ENCODE peak calls at places on chromosome 1, in seven cellular contexts. D, Q, R, U, O, V and L are unnamed samples.

GRCh38 chr1:231165371-231165770 is 3.5 kb downstream of the TRIM67 start:
- DNase-seq in D (no peak), Q (no peak), R (no peak), U (peak), O (no peak), V (no peak), L (peak)

GRCh38 chr1:31371560-31371959 is 1.3 kb downstream of the FABP3 start:
- DNase-seq in D (no peak), Q (no peak), R (no peak), U (no peak), O (no peak), V (no peak), L (no peak)

GRCh38 chr1:89995595-89996397 is 886 bp downstream of the ZNF326 start:
- DNase-seq in D (no peak), Q (no peak), R (no peak), U (no peak), O (no peak), V (no peak), L (peak)

GRCh38 chr1:117783586-117784396 is 145.6 kb downstream of the GDAP2 start:
- DNase-seq in D (no peak), Q (no peak), R (no peak), U (no peak), O (no peak), V (no peak), L (no peak)

GRCh38 chr1:117574206-117574835 is 31.5 kb upstream of the TENT5C start:
- DNase-seq in D (peak), Q (no peak), R (no peak), U (no peak), O (peak), V (no peak), L (no peak)

GRCh38 chr1:183989604-183990003 is 47.9 kb downstream of the COLGALT2 start:
- DNase-seq in D (no peak), Q (no peak), R (no peak), U (no peak), O (no peak), V (no peak), L (no peak)

GRCh38 chr1:30756545-30757195 is 904 bp downstream of the LAPTM5 start:
- DNase-seq in D (no peak), Q (no peak), R (peak), U (peak), O (peak), V (no peak), L (peak)

GRCh38 chr1:32618673-32619221 is 31.6 kb downstream of the ZBTB8OS start:
- DNase-seq in D (no peak), Q (no peak), R (no peak), U (no peak), O (no peak), V (no peak), L (no peak)

GRCh38 chr1:244205171-244205570 is 154.1 kb downstream of the ZBTB18 start:
- DNase-seq in D (no peak), Q (no peak), R (no peak), U (no peak), O (no peak), V (no peak), L (no peak)

GRCh38 chr1:53368314-53369033 is 40.6 kb upstream of the LRP8 start:
- DNase-seq in D (peak), Q (no peak), R (no peak), U (no peak), O (peak), V (no peak), L (no peak)

GRCh38 chr1:48471603-48472576 is at the start of gene SPATA6:
- DNase-seq in D (peak), Q (peak), R (peak), U (peak), O (peak), V (peak), L (peak)

GRCh38 chr1:235331391-235331790 is 3.0 kb downstream of the GGPS1 start:
- DNase-seq in D (no peak), Q (no peak), R (no peak), U (no peak), O (no peak), V (no peak), L (no peak)

GRCh38 chr1:235330918-235331285 is 2.5 kb downstream of the GGPS1 start:
- DNase-seq in D (no peak), Q (no peak), R (no peak), U (no peak), O (no peak), V (no peak), L (no peak)

GRCh38 chr1:235328271-235329138 is at the start of gene GGPS1:
- DNase-seq in D (peak), Q (peak), R (peak), U (peak), O (peak), V (peak), L (peak)

GRCh38 chr1:235327559-235328270 is at the start of gene ARID4B:
- DNase-seq in D (peak), Q (peak), R (no peak), U (no peak), O (peak), V (no peak), L (no peak)

GRCh38 chr1:235329139-235329808 is 904 bp downstream of the GGPS1 start:
- DNase-seq in D (peak), Q (peak), R (peak), U (peak), O (no peak), V (peak), L (no peak)
- TF ChIP-seq CTCF in D (no peak), Q (peak), R (no peak), U (no peak), O (no peak), V (no peak), L (peak)

GRCh38 chr1:24970399-24970753 is 40.3 kb upstream of the RUNX3 start:
- DNase-seq in D (no peak), Q (no peak), R (peak), U (peak), O (no peak), V (no peak), L (peak)
- TF ChIP-seq CTCF in D (no peak), Q (no peak), R (peak), U (peak), O (no peak), V (no peak), L (peak)

GRCh38 chr1:21439345-21439720 is 604 bp upstream of the NBPF3 start:
- DNase-seq in D (no peak), Q (no peak), R (no peak), U (no peak), O (no peak), V (no peak), L (no peak)
- TF ChIP-seq CTCF in D (no peak), Q (no peak), R (no peak), U (no peak), O (no peak), V (no peak), L (no peak)

DNA sequence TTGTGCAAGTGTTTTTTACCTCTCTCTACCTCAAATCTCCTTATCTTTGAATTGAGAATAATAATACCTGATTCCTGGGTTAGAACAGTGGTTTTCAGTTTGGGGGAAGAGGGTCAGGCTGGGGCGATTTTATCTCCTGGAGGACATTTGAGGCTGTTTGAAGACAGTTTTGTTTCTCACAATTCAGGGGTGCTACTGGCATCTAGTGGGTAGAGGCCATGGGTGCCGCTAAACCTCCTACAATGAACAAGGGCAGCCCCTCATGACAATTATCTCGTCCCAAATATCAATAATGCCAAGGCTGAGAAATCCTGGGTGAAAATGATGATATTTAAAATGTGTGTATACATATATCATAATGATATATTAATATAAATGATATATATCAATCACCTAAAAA is 139.1 kb upstream of the USH2A start:
- DNase-seq in D (no peak), Q (no peak), R (no peak), U (no peak), O (no peak), V (no peak), L (no peak)
- TF ChIP-seq CTCF in D (no peak), Q (no peak), R (peak), U (peak), O (peak), V (no peak), L (peak)

DNA sequence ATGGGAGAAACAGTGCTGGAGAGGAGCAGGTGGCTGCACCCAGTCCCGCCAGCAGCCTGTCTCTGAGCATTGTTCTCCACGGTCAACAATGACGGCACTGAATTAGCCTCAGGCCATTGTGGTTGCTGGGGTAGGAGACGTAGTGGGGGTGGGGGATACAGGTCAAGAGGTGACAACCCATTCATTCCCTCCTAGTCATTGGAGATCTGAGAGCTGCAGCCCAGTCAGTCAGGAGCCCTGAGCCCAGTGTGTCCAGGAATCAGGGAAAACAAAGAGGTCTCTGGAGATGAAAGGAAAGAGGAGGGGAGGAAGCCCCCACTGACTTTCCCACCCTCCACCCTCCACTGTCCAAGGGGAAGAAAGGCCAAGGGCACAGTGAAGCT is 15.3 kb downstream of the SMIM12 start:
- DNase-seq in D (no peak), Q (peak), R (no peak), U (no peak), O (no peak), V (peak), L (no peak)
- TF ChIP-seq CTCF in D (no peak), Q (no peak), R (no peak), U (no peak), O (no peak), V (no peak), L (no peak)

DNA sequence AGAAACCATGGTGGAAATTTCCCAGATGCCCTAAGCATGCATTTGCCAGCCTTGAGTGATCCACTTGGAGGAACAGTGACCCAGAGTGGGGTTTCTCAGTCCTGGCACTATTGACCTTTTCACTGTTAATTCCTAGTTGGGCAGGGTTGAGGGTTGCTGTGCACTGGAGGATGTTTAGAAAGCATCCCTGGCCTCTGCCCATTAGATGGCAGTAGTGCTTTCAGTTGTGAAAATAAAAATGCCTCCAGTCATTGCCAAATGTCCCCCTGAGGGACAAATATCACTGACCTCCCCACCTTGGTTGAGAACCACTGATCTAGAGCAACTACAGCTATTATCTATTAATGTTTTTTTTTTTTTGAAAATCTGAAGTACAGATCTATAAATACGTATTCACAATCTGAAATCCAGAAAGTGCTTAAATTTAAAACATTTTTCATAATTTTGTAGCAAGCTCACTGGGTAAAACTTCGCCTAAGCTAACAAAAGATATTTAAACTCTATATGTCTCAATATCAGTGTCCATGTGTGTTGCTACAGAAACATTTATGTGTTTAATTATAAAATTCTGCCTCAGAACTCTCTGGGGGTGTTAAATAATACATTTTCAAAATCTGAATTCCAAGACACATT is 27.3 kb downstream of the F3 start:
- DNase-seq in D (no peak), Q (peak), R (no peak), U (peak), O (no peak), V (peak), L (no peak)
- TF ChIP-seq CTCF in D (peak), Q (peak), R (peak), U (peak), O (peak), V (no peak), L (peak)

GRCh38 chr1:176119549-176119948 is 87.5 kb downstream of the COP1 start:
- DNase-seq in D (no peak), Q (no peak), R (peak), U (peak), O (no peak), V (no peak), L (no peak)
- TF ChIP-seq CTCF in D (no peak), Q (no peak), R (peak), U (peak), O (peak), V (no peak), L (peak)

DNA sequence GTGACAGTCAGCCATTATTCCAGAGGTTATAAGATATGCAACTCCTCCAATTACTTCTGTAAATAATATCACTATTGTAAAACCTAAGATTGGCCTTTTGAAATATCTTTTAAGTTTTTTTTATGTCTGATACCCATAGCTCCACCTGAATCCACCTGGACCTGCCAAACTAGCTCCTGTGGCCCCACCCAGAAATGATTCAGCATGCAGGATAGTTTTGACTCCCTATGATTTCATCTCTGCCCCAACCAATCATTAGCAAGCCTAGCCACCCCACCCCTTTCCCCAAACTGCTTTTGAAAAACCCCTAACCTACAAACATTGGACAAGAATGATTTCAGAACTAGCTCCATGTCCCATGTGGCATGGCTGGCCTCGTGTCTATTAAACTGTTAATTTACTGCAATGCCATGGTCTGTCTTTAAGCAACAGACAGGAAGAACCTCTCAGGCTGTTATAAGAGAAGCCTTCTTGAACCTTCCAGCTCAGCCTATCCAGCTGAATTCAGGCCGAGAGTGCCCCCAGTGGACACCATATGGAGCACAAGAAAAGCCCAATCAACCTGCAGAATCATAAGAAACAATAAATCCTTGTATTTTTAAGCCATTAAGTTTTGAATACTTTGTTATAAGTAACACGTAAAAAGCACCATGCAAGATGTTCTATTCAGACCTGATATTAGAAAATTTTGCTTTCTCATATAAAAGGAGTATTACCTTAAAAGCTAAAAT is 263.0 kb upstream of the ZRANB2 start:
- DNase-seq in D (no peak), Q (no peak), R (no peak), U (no peak), O (no peak), V (no peak), L (no peak)
- TF ChIP-seq CTCF in D (peak), Q (peak), R (peak), U (peak), O (no peak), V (no peak), L (peak)

GRCh38 chr1:14826172-14826636 is 227.7 kb downstream of the KAZN start:
- DNase-seq in D (no peak), Q (no peak), R (peak), U (peak), O (no peak), V (no peak), L (peak)
- TF ChIP-seq CTCF in D (no peak), Q (no peak), R (peak), U (no peak), O (no peak), V (no peak), L (no peak)